ENCODE peak calls at places on chromosomes 12 and 14, in nine cellular contexts. One of them, this sample, is unnamed.

GRCh38 chr12:131035268-131035681 is 81.6 kb downstream of the ADGRD1 start:
- DNase-seq in M059J: no peak
- DNase-seq in stimulated activated naive CD8-positive, alpha-beta T cell treated with anti-CD3 and anti-CD28 coated beads, Interleukin-15, Interleukin-2, amounts not matched to agents 100 U/mL and 50 U/mL, for 24 hours: no peak
- DNase-seq in fibroblast of the conjunctiva: no peak
- DNase-seq in DMS53: no peak
- DNase-seq in iPS DF 19.7: no peak
- DNase-seq in glutamatergic neuron: no peak
- DNase-seq in C1 segment of cervical spinal cord: no peak
- DNase-seq in frontal cortex: no peak
- DNase-seq in this sample: no peak

GRCh38 chr14:97602438-97603117 is 805.4 kb downstream of the VRK1 start:
- DNase-seq in M059J: no peak
- DNase-seq in stimulated activated naive CD8-positive, alpha-beta T cell treated with anti-CD3 and anti-CD28 coated beads, Interleukin-15, Interleukin-2, amounts not matched to agents 100 U/mL and 50 U/mL, for 24 hours: peak
- DNase-seq in fibroblast of the conjunctiva: no peak
- DNase-seq in DMS53: no peak
- DNase-seq in iPS DF 19.7: no peak
- DNase-seq in glutamatergic neuron: no peak
- DNase-seq in C1 segment of cervical spinal cord: no peak
- DNase-seq in frontal cortex: no peak
- DNase-seq in this sample: no peak

GRCh38 chr14:63881926-63882325 is 29.1 kb downstream of the SYNE2 start:
- DNase-seq in M059J: no peak
- DNase-seq in stimulated activated naive CD8-positive, alpha-beta T cell treated with anti-CD3 and anti-CD28 coated beads, Interleukin-15, Interleukin-2, amounts not matched to agents 100 U/mL and 50 U/mL, for 24 hours: no peak
- DNase-seq in fibroblast of the conjunctiva: no peak
- DNase-seq in DMS53: no peak
- DNase-seq in iPS DF 19.7: no peak
- DNase-seq in glutamatergic neuron: no peak
- DNase-seq in C1 segment of cervical spinal cord: no peak
- DNase-seq in frontal cortex: no peak
- DNase-seq in this sample: no peak

GRCh38 chr14:73850940-73851339 is 691 bp upstream of the PTGR2 start:
- DNase-seq in M059J: peak
- DNase-seq in stimulated activated naive CD8-positive, alpha-beta T cell treated with anti-CD3 and anti-CD28 coated beads, Interleukin-15, Interleukin-2, amounts not matched to agents 100 U/mL and 50 U/mL, for 24 hours: no peak
- DNase-seq in fibroblast of the conjunctiva: no peak
- DNase-seq in DMS53: peak
- DNase-seq in iPS DF 19.7: no peak
- DNase-seq in glutamatergic neuron: no peak
- DNase-seq in C1 segment of cervical spinal cord: no peak
- DNase-seq in frontal cortex: no peak
- DNase-seq in this sample: no peak

GRCh38 chr12:46153267-46153872 is 115.5 kb downstream of the SLC38A1 start:
- DNase-seq in M059J: peak
- DNase-seq in stimulated activated naive CD8-positive, alpha-beta T cell treated with anti-CD3 and anti-CD28 coated beads, Interleukin-15, Interleukin-2, amounts not matched to agents 100 U/mL and 50 U/mL, for 24 hours: no peak
- DNase-seq in fibroblast of the conjunctiva: peak
- DNase-seq in DMS53: peak
- DNase-seq in iPS DF 19.7: no peak
- DNase-seq in glutamatergic neuron: no peak
- DNase-seq in C1 segment of cervical spinal cord: no peak
- DNase-seq in frontal cortex: no peak
- DNase-seq in this sample: no peak

GRCh38 chr14:68104518-68104917 is 284.9 kb downstream of the RAD51B start:
- DNase-seq in M059J: peak
- DNase-seq in stimulated activated naive CD8-positive, alpha-beta T cell treated with anti-CD3 and anti-CD28 coated beads, Interleukin-15, Interleukin-2, amounts not matched to agents 100 U/mL and 50 U/mL, for 24 hours: no peak
- DNase-seq in fibroblast of the conjunctiva: no peak
- DNase-seq in DMS53: no peak
- DNase-seq in iPS DF 19.7: no peak
- DNase-seq in glutamatergic neuron: no peak
- DNase-seq in C1 segment of cervical spinal cord: no peak
- DNase-seq in frontal cortex: no peak
- DNase-seq in this sample: no peak

GRCh38 chr12:30427555-30427954 is 268.1 kb downstream of the IPO8 start:
- DNase-seq in M059J: no peak
- DNase-seq in stimulated activated naive CD8-positive, alpha-beta T cell treated with anti-CD3 and anti-CD28 coated beads, Interleukin-15, Interleukin-2, amounts not matched to agents 100 U/mL and 50 U/mL, for 24 hours: no peak
- DNase-seq in fibroblast of the conjunctiva: no peak
- DNase-seq in DMS53: no peak
- DNase-seq in iPS DF 19.7: no peak
- DNase-seq in glutamatergic neuron: no peak
- DNase-seq in C1 segment of cervical spinal cord: no peak
- DNase-seq in frontal cortex: no peak
- DNase-seq in this sample: no peak

GRCh38 chr14:93619176-93619793 is 169.0 kb downstream of the PRIMA1 start:
- DNase-seq in M059J: peak
- DNase-seq in stimulated activated naive CD8-positive, alpha-beta T cell treated with anti-CD3 and anti-CD28 coated beads, Interleukin-15, Interleukin-2, amounts not matched to agents 100 U/mL and 50 U/mL, for 24 hours: peak
- DNase-seq in fibroblast of the conjunctiva: peak
- DNase-seq in DMS53: peak
- DNase-seq in iPS DF 19.7: no peak
- DNase-seq in glutamatergic neuron: peak
- DNase-seq in C1 segment of cervical spinal cord: no peak
- DNase-seq in frontal cortex: peak
- DNase-seq in this sample: no peak

GRCh38 chr14:23142826-23143225 is 23.8 kb upstream of the CEBPE start:
- DNase-seq in M059J: no peak
- DNase-seq in stimulated activated naive CD8-positive, alpha-beta T cell treated with anti-CD3 and anti-CD28 coated beads, Interleukin-15, Interleukin-2, amounts not matched to agents 100 U/mL and 50 U/mL, for 24 hours: no peak
- DNase-seq in fibroblast of the conjunctiva: no peak
- DNase-seq in DMS53: no peak
- DNase-seq in iPS DF 19.7: no peak
- DNase-seq in glutamatergic neuron: no peak
- DNase-seq in C1 segment of cervical spinal cord: no peak
- DNase-seq in frontal cortex: no peak
- DNase-seq in this sample: no peak

GRCh38 chr12:67910360-67911292 is 78.6 kb upstream of the IFNG-AS1 start:
- DNase-seq in M059J: peak
- DNase-seq in stimulated activated naive CD8-positive, alpha-beta T cell treated with anti-CD3 and anti-CD28 coated beads, Interleukin-15, Interleukin-2, amounts not matched to agents 100 U/mL and 50 U/mL, for 24 hours: no peak
- DNase-seq in fibroblast of the conjunctiva: peak
- DNase-seq in DMS53: no peak
- DNase-seq in iPS DF 19.7: no peak
- DNase-seq in glutamatergic neuron: no peak
- DNase-seq in C1 segment of cervical spinal cord: no peak
- DNase-seq in frontal cortex: no peak
- DNase-seq in this sample: no peak

GRCh38 chr14:68806526-68807147 is 13.8 kb upstream of the ZFP36L1 start:
- DNase-seq in M059J: no peak
- DNase-seq in stimulated activated naive CD8-positive, alpha-beta T cell treated with anti-CD3 and anti-CD28 coated beads, Interleukin-15, Interleukin-2, amounts not matched to agents 100 U/mL and 50 U/mL, for 24 hours: no peak
- DNase-seq in fibroblast of the conjunctiva: no peak
- DNase-seq in DMS53: no peak
- DNase-seq in iPS DF 19.7: no peak
- DNase-seq in glutamatergic neuron: peak
- DNase-seq in C1 segment of cervical spinal cord: no peak
- DNase-seq in frontal cortex: no peak
- DNase-seq in this sample: no peak

GRCh38 chr12:89084751-89085150 is 267.6 kb downstream of the DUSP6 start:
- DNase-seq in M059J: no peak
- DNase-seq in stimulated activated naive CD8-positive, alpha-beta T cell treated with anti-CD3 and anti-CD28 coated beads, Interleukin-15, Interleukin-2, amounts not matched to agents 100 U/mL and 50 U/mL, for 24 hours: no peak
- DNase-seq in fibroblast of the conjunctiva: no peak
- DNase-seq in DMS53: no peak
- DNase-seq in iPS DF 19.7: no peak
- DNase-seq in glutamatergic neuron: no peak
- DNase-seq in C1 segment of cervical spinal cord: no peak
- DNase-seq in frontal cortex: no peak
- DNase-seq in this sample: no peak

GRCh38 chr14:91159182-91159581 is 45.3 kb downstream of the DGLUCY start:
- DNase-seq in M059J: no peak
- DNase-seq in stimulated activated naive CD8-positive, alpha-beta T cell treated with anti-CD3 and anti-CD28 coated beads, Interleukin-15, Interleukin-2, amounts not matched to agents 100 U/mL and 50 U/mL, for 24 hours: no peak
- DNase-seq in fibroblast of the conjunctiva: no peak
- DNase-seq in DMS53: no peak
- DNase-seq in iPS DF 19.7: no peak
- DNase-seq in glutamatergic neuron: no peak
- DNase-seq in C1 segment of cervical spinal cord: no peak
- DNase-seq in frontal cortex: no peak
- DNase-seq in this sample: no peak

GRCh38 chr12:121391619-121392324 is 8.1 kb upstream of the RNF34 start:
- DNase-seq in M059J: peak
- DNase-seq in stimulated activated naive CD8-positive, alpha-beta T cell treated with anti-CD3 and anti-CD28 coated beads, Interleukin-15, Interleukin-2, amounts not matched to agents 100 U/mL and 50 U/mL, for 24 hours: peak
- DNase-seq in fibroblast of the conjunctiva: peak
- DNase-seq in DMS53: no peak
- DNase-seq in iPS DF 19.7: no peak
- DNase-seq in glutamatergic neuron: no peak
- DNase-seq in C1 segment of cervical spinal cord: no peak
- DNase-seq in frontal cortex: no peak
- DNase-seq in this sample: no peak

GRCh38 chr14:99760817-99761216 is 32.4 kb upstream of the EML1 start:
- DNase-seq in M059J: no peak
- DNase-seq in stimulated activated naive CD8-positive, alpha-beta T cell treated with anti-CD3 and anti-CD28 coated beads, Interleukin-15, Interleukin-2, amounts not matched to agents 100 U/mL and 50 U/mL, for 24 hours: no peak
- DNase-seq in fibroblast of the conjunctiva: no peak
- DNase-seq in DMS53: no peak
- DNase-seq in iPS DF 19.7: no peak
- DNase-seq in glutamatergic neuron: no peak
- DNase-seq in C1 segment of cervical spinal cord: no peak
- DNase-seq in frontal cortex: no peak
- DNase-seq in this sample: no peak

GRCh38 chr14:71632440-71632946 is 299.7 kb upstream of the RGS6 start:
- DNase-seq in M059J: no peak
- DNase-seq in stimulated activated naive CD8-positive, alpha-beta T cell treated with anti-CD3 and anti-CD28 coated beads, Interleukin-15, Interleukin-2, amounts not matched to agents 100 U/mL and 50 U/mL, for 24 hours: no peak
- DNase-seq in fibroblast of the conjunctiva: no peak
- DNase-seq in DMS53: no peak
- DNase-seq in iPS DF 19.7: no peak
- DNase-seq in glutamatergic neuron: no peak
- DNase-seq in C1 segment of cervical spinal cord: no peak
- DNase-seq in frontal cortex: no peak
- DNase-seq in this sample: no peak

GRCh38 chr12:47717443-47718193 is 7.7 kb downstream of the ENDOU start:
- DNase-seq in M059J: peak
- DNase-seq in stimulated activated naive CD8-positive, alpha-beta T cell treated with anti-CD3 and anti-CD28 coated beads, Interleukin-15, Interleukin-2, amounts not matched to agents 100 U/mL and 50 U/mL, for 24 hours: peak
- DNase-seq in fibroblast of the conjunctiva: peak
- DNase-seq in DMS53: peak
- DNase-seq in iPS DF 19.7: peak
- DNase-seq in glutamatergic neuron: peak
- DNase-seq in C1 segment of cervical spinal cord: peak
- DNase-seq in frontal cortex: peak
- DNase-seq in this sample: no peak

GRCh38 chr14:106372870-106373657 is 846.7 kb downstream of the TMEM121 start:
- DNase-seq in M059J: peak
- DNase-seq in stimulated activated naive CD8-positive, alpha-beta T cell treated with anti-CD3 and anti-CD28 coated beads, Interleukin-15, Interleukin-2, amounts not matched to agents 100 U/mL and 50 U/mL, for 24 hours: peak
- DNase-seq in fibroblast of the conjunctiva: no peak
- DNase-seq in DMS53: peak
- DNase-seq in iPS DF 19.7: no peak
- DNase-seq in glutamatergic neuron: no peak
- DNase-seq in C1 segment of cervical spinal cord: no peak
- DNase-seq in frontal cortex: no peak
- DNase-seq in this sample: no peak

GRCh38 chr12:6650832-6651231 is 3.6 kb upstream of the ACRBP start:
- DNase-seq in M059J: no peak
- DNase-seq in stimulated activated naive CD8-positive, alpha-beta T cell treated with anti-CD3 and anti-CD28 coated beads, Interleukin-15, Interleukin-2, amounts not matched to agents 100 U/mL and 50 U/mL, for 24 hours: no peak
- DNase-seq in fibroblast of the conjunctiva: no peak
- DNase-seq in DMS53: no peak
- DNase-seq in iPS DF 19.7: no peak
- DNase-seq in glutamatergic neuron: no peak
- DNase-seq in C1 segment of cervical spinal cord: no peak
- DNase-seq in frontal cortex: no peak
- DNase-seq in this sample: no peak

GRCh38 chr12:32332446-32332845 is 66.9 kb upstream of the FGD4 start:
- DNase-seq in M059J: no peak
- DNase-seq in stimulated activated naive CD8-positive, alpha-beta T cell treated with anti-CD3 and anti-CD28 coated beads, Interleukin-15, Interleukin-2, amounts not matched to agents 100 U/mL and 50 U/mL, for 24 hours: no peak
- DNase-seq in fibroblast of the conjunctiva: no peak
- DNase-seq in DMS53: no peak
- DNase-seq in iPS DF 19.7: no peak
- DNase-seq in glutamatergic neuron: no peak
- DNase-seq in C1 segment of cervical spinal cord: no peak
- DNase-seq in frontal cortex: no peak
- DNase-seq in this sample: no peak

GRCh38 chr12:21324551-21324950 is 10.2 kb downstream of the SLCO1A2 start:
- DNase-seq in M059J: no peak
- DNase-seq in stimulated activated naive CD8-positive, alpha-beta T cell treated with anti-CD3 and anti-CD28 coated beads, Interleukin-15, Interleukin-2, amounts not matched to agents 100 U/mL and 50 U/mL, for 24 hours: no peak
- DNase-seq in fibroblast of the conjunctiva: no peak
- DNase-seq in DMS53: no peak
- DNase-seq in iPS DF 19.7: peak
- DNase-seq in glutamatergic neuron: no peak
- DNase-seq in C1 segment of cervical spinal cord: no peak
- DNase-seq in frontal cortex: no peak
- DNase-seq in this sample: no peak

GRCh38 chr12:122094261-122094734 is 15.7 kb downstream of the MLXIP start:
- DNase-seq in M059J: no peak
- DNase-seq in stimulated activated naive CD8-positive, alpha-beta T cell treated with anti-CD3 and anti-CD28 coated beads, Interleukin-15, Interleukin-2, amounts not matched to agents 100 U/mL and 50 U/mL, for 24 hours: no peak
- DNase-seq in fibroblast of the conjunctiva: no peak
- DNase-seq in DMS53: no peak
- DNase-seq in iPS DF 19.7: no peak
- DNase-seq in glutamatergic neuron: no peak
- DNase-seq in C1 segment of cervical spinal cord: no peak
- DNase-seq in frontal cortex: no peak
- DNase-seq in this sample: no peak

GRCh38 chr12:113222730-113223531 is 1.7 kb downstream of the TPCN1 start:
- DNase-seq in M059J: peak
- DNase-seq in stimulated activated naive CD8-positive, alpha-beta T cell treated with anti-CD3 and anti-CD28 coated beads, Interleukin-15, Interleukin-2, amounts not matched to agents 100 U/mL and 50 U/mL, for 24 hours: peak
- DNase-seq in fibroblast of the conjunctiva: peak
- DNase-seq in DMS53: peak
- DNase-seq in iPS DF 19.7: no peak
- DNase-seq in glutamatergic neuron: no peak
- DNase-seq in C1 segment of cervical spinal cord: peak
- DNase-seq in frontal cortex: no peak
- DNase-seq in this sample: no peak

GRCh38 chr14:88681755-88682494 is 110.8 kb downstream of the EML5 start:
- DNase-seq in M059J: no peak
- DNase-seq in stimulated activated naive CD8-positive, alpha-beta T cell treated with anti-CD3 and anti-CD28 coated beads, Interleukin-15, Interleukin-2, amounts not matched to agents 100 U/mL and 50 U/mL, for 24 hours: no peak
- DNase-seq in fibroblast of the conjunctiva: no peak
- DNase-seq in DMS53: no peak
- DNase-seq in iPS DF 19.7: no peak
- DNase-seq in glutamatergic neuron: no peak
- DNase-seq in C1 segment of cervical spinal cord: no peak
- DNase-seq in frontal cortex: no peak
- DNase-seq in this sample: no peak

GRCh38 chr14:39739796-39740195 is 307.6 kb upstream of the FBXO33 start:
- DNase-seq in M059J: no peak
- DNase-seq in stimulated activated naive CD8-positive, alpha-beta T cell treated with anti-CD3 and anti-CD28 coated beads, Interleukin-15, Interleukin-2, amounts not matched to agents 100 U/mL and 50 U/mL, for 24 hours: no peak
- DNase-seq in fibroblast of the conjunctiva: no peak
- DNase-seq in DMS53: no peak
- DNase-seq in iPS DF 19.7: no peak
- DNase-seq in glutamatergic neuron: no peak
- DNase-seq in C1 segment of cervical spinal cord: peak
- DNase-seq in frontal cortex: no peak
- DNase-seq in this sample: no peak

GRCh38 chr14:76576047-76576741 is 185.1 kb upstream of the VASH1 start:
- DNase-seq in M059J: peak
- DNase-seq in stimulated activated naive CD8-positive, alpha-beta T cell treated with anti-CD3 and anti-CD28 coated beads, Interleukin-15, Interleukin-2, amounts not matched to agents 100 U/mL and 50 U/mL, for 24 hours: no peak
- DNase-seq in fibroblast of the conjunctiva: no peak
- DNase-seq in DMS53: peak
- DNase-seq in iPS DF 19.7: no peak
- DNase-seq in glutamatergic neuron: no peak
- DNase-seq in C1 segment of cervical spinal cord: no peak
- DNase-seq in frontal cortex: no peak
- DNase-seq in this sample: no peak

GRCh38 chr12:110270125-110270962 is 10.7 kb upstream of the ATP2A2 start:
- DNase-seq in M059J: peak
- DNase-seq in stimulated activated naive CD8-positive, alpha-beta T cell treated with anti-CD3 and anti-CD28 coated beads, Interleukin-15, Interleukin-2, amounts not matched to agents 100 U/mL and 50 U/mL, for 24 hours: no peak
- DNase-seq in fibroblast of the conjunctiva: peak
- DNase-seq in DMS53: peak
- DNase-seq in iPS DF 19.7: no peak
- DNase-seq in glutamatergic neuron: no peak
- DNase-seq in C1 segment of cervical spinal cord: no peak
- DNase-seq in frontal cortex: no peak
- DNase-seq in this sample: no peak

GRCh38 chr12:104610513-104611235 is 153.9 kb downstream of the CHST11 start:
- DNase-seq in M059J: no peak
- DNase-seq in stimulated activated naive CD8-positive, alpha-beta T cell treated with anti-CD3 and anti-CD28 coated beads, Interleukin-15, Interleukin-2, amounts not matched to agents 100 U/mL and 50 U/mL, for 24 hours: no peak
- DNase-seq in fibroblast of the conjunctiva: no peak
- DNase-seq in DMS53: no peak
- DNase-seq in iPS DF 19.7: no peak
- DNase-seq in glutamatergic neuron: no peak
- DNase-seq in C1 segment of cervical spinal cord: no peak
- DNase-seq in frontal cortex: no peak
- DNase-seq in this sample: no peak

GRCh38 chr14:60248697-60249314 is at the start of gene PPM1A:
- DNase-seq in M059J: peak
- DNase-seq in stimulated activated naive CD8-positive, alpha-beta T cell treated with anti-CD3 and anti-CD28 coated beads, Interleukin-15, Interleukin-2, amounts not matched to agents 100 U/mL and 50 U/mL, for 24 hours: peak
- DNase-seq in fibroblast of the conjunctiva: peak
- DNase-seq in DMS53: peak
- DNase-seq in iPS DF 19.7: peak
- DNase-seq in glutamatergic neuron: peak
- DNase-seq in C1 segment of cervical spinal cord: peak
- DNase-seq in frontal cortex: peak
- DNase-seq in this sample: peak

GRCh38 chr12:132285991-132286681 is 43.3 kb downstream of the GALNT9 start:
- DNase-seq in M059J: peak
- DNase-seq in stimulated activated naive CD8-positive, alpha-beta T cell treated with anti-CD3 and anti-CD28 coated beads, Interleukin-15, Interleukin-2, amounts not matched to agents 100 U/mL and 50 U/mL, for 24 hours: no peak
- DNase-seq in fibroblast of the conjunctiva: peak
- DNase-seq in DMS53: peak
- DNase-seq in iPS DF 19.7: no peak
- DNase-seq in glutamatergic neuron: no peak
- DNase-seq in C1 segment of cervical spinal cord: no peak
- DNase-seq in frontal cortex: no peak
- DNase-seq in this sample: no peak

GRCh38 chr14:50658203-50658602 is 9.9 kb downstream of the SAV1 start:
- DNase-seq in M059J: no peak
- DNase-seq in stimulated activated naive CD8-positive, alpha-beta T cell treated with anti-CD3 and anti-CD28 coated beads, Interleukin-15, Interleukin-2, amounts not matched to agents 100 U/mL and 50 U/mL, for 24 hours: no peak
- DNase-seq in fibroblast of the conjunctiva: no peak
- DNase-seq in DMS53: no peak
- DNase-seq in iPS DF 19.7: peak
- DNase-seq in glutamatergic neuron: no peak
- DNase-seq in C1 segment of cervical spinal cord: no peak
- DNase-seq in frontal cortex: no peak
- DNase-seq in this sample: no peak

This sample was measured in cortex of kidney.